ENCODE peak calls at places on chromosomes 2 and 18, in ten cellular contexts. M, A, R, C, L, K, N, J, Q and O are unnamed samples. For H3K4me1 and H3K36me3, the result is how much of the 10 kb centered on the place peaks cover.

GRCh38 chr18:61581578-61582204 is 248.5 kb downstream of the CDH20 start:
- DNase-seq in M (peak), A (peak), R (peak), C (peak), L (peak), K (peak), N (peak), J (peak), Q (peak), O (peak)

GRCh38 chr2:27506587-27506986 is 9.9 kb downstream of the GCKR start:
- DNase-seq in M (no peak), A (no peak), R (no peak), C (no peak), L (no peak), K (no peak), N (no peak), J (no peak), Q (no peak), O (no peak)

GRCh38 chr18:2212846-2213245 is 358.5 kb downstream of the METTL4 start:
- DNase-seq in M (no peak), A (no peak), R (no peak), C (no peak), L (no peak), K (no peak), N (no peak), J (no peak), Q (no peak), O (no peak)

GRCh38 chr18:53710080-53710479 is 514.4 kb downstream of the MBD2 start:
- DNase-seq in M (no peak), A (no peak), R (no peak), C (no peak), L (no peak), K (no peak), N (no peak), J (no peak), Q (no peak), O (no peak)

GRCh38 chr2:143877056-143877455 is 642.9 kb downstream of the ZEB2 start:
- DNase-seq in M (no peak), A (no peak), R (no peak), C (no peak), L (no peak), K (no peak), N (no peak), J (no peak), Q (no peak), O (no peak)

GRCh38 chr2:143429932-143430331 is 300.7 kb downstream of the ARHGAP15 start:
- DNase-seq in M (no peak), A (no peak), R (no peak), C (no peak), L (no peak), K (no peak), N (no peak), J (no peak), Q (no peak), O (no peak)

GRCh38 chr2:180952731-180953336 is 27.6 kb upstream of the UBE2E3 start:
- DNase-seq in M (no peak), A (no peak), R (no peak), C (no peak), L (no peak), K (no peak), N (no peak), J (no peak), Q (no peak), O (no peak)

GRCh38 chr18:32714571-32715148 is 58.2 kb downstream of the KLHL14 start:
- DNase-seq in M (peak), A (no peak), R (peak), C (no peak), L (peak), K (no peak), N (peak), J (no peak), Q (no peak), O (peak)

GRCh38 chr18:48889981-48890735 is 60.6 kb downstream of the SMAD7 start:
- DNase-seq in M (no peak), A (peak), R (no peak), C (no peak), L (no peak), K (no peak), N (no peak), J (peak), Q (no peak), O (no peak)

GRCh38 chr2:105138643-105139042 is 100.8 kb downstream of the MRPS9 start:
- DNase-seq in M (no peak), A (no peak), R (no peak), C (no peak), L (no peak), K (no peak), N (no peak), J (no peak), Q (no peak), O (no peak)

GRCh38 chr2:229414631-229415030 is 143.5 kb upstream of the PID1 start:
- DNase-seq in M (no peak), A (no peak), R (no peak), C (no peak), L (no peak), K (no peak), N (no peak), J (no peak), Q (no peak), O (no peak)

GRCh38 chr18:475202-475624 is 25.3 kb downstream of the COLEC12 start:
- DNase-seq in M (peak), A (no peak), R (no peak), C (no peak), L (no peak), K (no peak), N (no peak), J (peak), Q (no peak), O (peak)

GRCh38 chr2:60100034-60100433 is 453.4 kb downstream of the BCL11A start:
- DNase-seq in M (no peak), A (no peak), R (no peak), C (no peak), L (no peak), K (no peak), N (no peak), J (no peak), Q (no peak), O (no peak)

GRCh38 chr2:40130251-40130994 is 321.5 kb downstream of the SLC8A1 start:
- DNase-seq in M (peak), A (no peak), R (no peak), C (no peak), L (no peak), K (no peak), N (peak), J (no peak), Q (no peak), O (no peak)

GRCh38 chr2:161030260-161031063 is 129.8 kb upstream of the TANK start:
- DNase-seq in M (no peak), A (no peak), R (peak), C (no peak), L (no peak), K (no peak), N (peak), J (peak), Q (no peak), O (no peak)

GRCh38 chr2:214695789-214696188 is 113.7 kb downstream of the BARD1 start:
- DNase-seq in M (no peak), A (no peak), R (no peak), C (no peak), L (no peak), K (no peak), N (no peak), J (no peak), Q (no peak), O (no peak)

GRCh38 chr2:64274399-64275173 is 130.4 kb upstream of the PELI1 start:
- DNase-seq in M (no peak), A (no peak), R (no peak), C (no peak), L (no peak), K (no peak), N (no peak), J (no peak), Q (no peak), O (no peak)

GRCh38 chr2:55056024-55056521 is 5.8 kb upstream of the RTN4 start:
- DNase-seq in M (no peak), A (no peak), R (no peak), C (no peak), L (peak), K (no peak), N (no peak), J (no peak), Q (no peak), O (no peak)

GRCh38 chr2:61404438-61404837 is 66.4 kb downstream of the USP34 start:
- DNase-seq in M (peak), A (no peak), R (no peak), C (no peak), L (no peak), K (no peak), N (no peak), J (no peak), Q (no peak), O (no peak)

GRCh38 chr2:85167479-85167878 is 34.3 kb downstream of the TCF7L1 start:
- DNase-seq in M (no peak), A (no peak), R (no peak), C (no peak), L (no peak), K (no peak), N (no peak), J (no peak), Q (no peak), O (no peak)

GRCh38 chr2:74405994-74406583 is 15.3 kb downstream of the C2orf81 start:
- DNase-seq in M (no peak), A (no peak), R (no peak), C (no peak), L (no peak), K (no peak), N (no peak), J (no peak), Q (no peak), O (no peak)

GRCh38 chr2:105517814-105518705 is 119.2 kb upstream of the FHL2 start:
- DNase-seq in M (no peak), A (peak), R (peak), C (no peak), L (peak), K (peak), N (no peak), J (peak), Q (no peak), O (no peak)

GRCh38 chr2:1841461-1841860 is 97.1 kb upstream of the PXDN start:
- DNase-seq in M (no peak), A (no peak), R (no peak), C (no peak), L (no peak), K (no peak), N (no peak), J (no peak), Q (no peak), O (no peak)

GRCh38 chr2:232229296-232229916 is 149.1 kb upstream of the ALPP start:
- DNase-seq in M (no peak), A (no peak), R (peak), C (no peak), L (no peak), K (no peak), N (peak), J (no peak), Q (no peak), O (no peak)

GRCh38 chr2:177165731-177166711 is 46.6 kb upstream of the HNRNPA3 start:
- DNase-seq in M (no peak), A (no peak), R (no peak), C (no peak), L (peak), K (no peak), N (peak), J (no peak), Q (no peak), O (no peak)

GRCh38 chr2:104521247-104521646 is 332.7 kb upstream of the POU3F3 start:
- DNase-seq in M (peak), A (no peak), R (no peak), C (no peak), L (no peak), K (no peak), N (no peak), J (no peak), Q (no peak), O (peak)

GRCh38 chr2:240920783-240921231 is 14.7 kb downstream of the CROCC2 start:
- DNase-seq in M (no peak), A (peak), R (no peak), C (peak), L (peak), K (peak), N (peak), J (peak), Q (no peak), O (no peak)

GRCh38 chr2:172430671-172431070 is 3.3 kb downstream of the ITGA6 start:
- DNase-seq in M (no peak), A (no peak), R (no peak), C (no peak), L (no peak), K (no peak), N (peak), J (no peak), Q (no peak), O (no peak)

GRCh38 chr2:64812298-64812697 is 158.6 kb upstream of the SERTAD2 start:
- DNase-seq in M (no peak), A (no peak), R (no peak), C (no peak), L (no peak), K (no peak), N (no peak), J (no peak), Q (no peak), O (no peak)

GRCh38 chr2:136010126-136010525 is 24.7 kb upstream of the DARS1 start:
- DNase-seq in M (no peak), A (no peak), R (no peak), C (no peak), L (no peak), K (no peak), N (no peak), J (no peak), Q (no peak), O (no peak)

GRCh38 chr2:85248741-85249524 is 78.9 kb downstream of the TGOLN2 start:
- DNase-seq in M (no peak), A (no peak), R (no peak), C (no peak), L (no peak), K (no peak), N (peak), J (no peak), Q (no peak), O (no peak)

GRCh38 chr2:235005603-235006259 is 53.9 kb downstream of the SH3BP4 start:
- DNase-seq in M (peak), A (peak), R (peak), C (no peak), L (no peak), K (no peak), N (peak), J (no peak), Q (no peak), O (peak)

GRCh38 chr2:191126386-191126785 is 24.4 kb downstream of the STAT4 start:
- DNase-seq in M (no peak), A (no peak), R (no peak), C (no peak), L (no peak), K (no peak), N (no peak), J (no peak), Q (peak), O (no peak)

GRCh38 chr2:172813314-172813888 is 77.8 kb downstream of the RAPGEF4 start:
- DNase-seq in M (peak), A (no peak), R (no peak), C (no peak), L (no peak), K (no peak), N (peak), J (no peak), Q (no peak), O (no peak)

GRCh38 chr2:40412456-40412855 is 39.4 kb downstream of the SLC8A1 start:
- DNase-seq in M (no peak), A (no peak), R (no peak), C (no peak), L (no peak), K (no peak), N (no peak), J (no peak), Q (no peak), O (no peak)

DNA sequence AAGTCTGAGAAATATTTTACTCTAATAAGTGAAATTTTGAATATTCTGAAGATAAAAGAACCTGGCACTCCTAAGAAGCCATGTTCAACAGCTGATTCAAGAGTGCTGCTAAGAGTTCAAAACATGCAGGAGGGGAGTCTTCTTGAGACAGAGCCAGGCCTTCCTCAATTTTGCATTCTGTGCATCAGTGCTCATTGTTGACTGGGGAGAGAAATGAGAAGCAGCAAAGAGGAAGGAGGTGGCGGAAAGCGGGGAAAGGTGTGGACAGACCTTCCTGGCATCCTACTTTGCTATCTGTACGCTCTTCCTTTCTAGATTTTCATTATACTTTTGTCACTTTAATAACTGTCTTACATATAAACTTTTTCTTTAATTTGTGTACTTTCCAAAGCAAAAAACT is 29.7 kb upstream of the TXNDC2 start:
- DNase-seq in M (no peak), A (no peak), R (no peak), C (no peak), L (no peak), K (no peak), N (no peak), J (no peak), Q (no peak), O (no peak)
- H3K27ac ChIP-seq in M (no peak), A (peak), R (peak), C (peak), L (peak), K (peak), N (peak), J (peak), Q (no peak), O (no peak)

DNA sequence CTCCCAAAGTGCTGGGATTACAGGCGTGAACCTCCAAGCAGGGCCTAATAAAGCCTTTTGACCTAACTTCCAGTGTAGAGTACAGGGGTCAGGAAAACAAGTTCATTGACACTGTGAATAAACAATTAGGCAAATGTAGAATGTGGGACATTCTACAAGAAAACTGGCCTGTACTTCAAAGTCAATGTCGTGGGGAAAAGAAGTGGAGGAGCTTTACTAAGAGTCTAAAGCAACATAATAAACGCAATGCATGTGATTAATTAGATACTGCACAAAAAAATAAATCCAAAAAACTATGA is 3.6 kb upstream of the RRM2 start:
- DNase-seq in M (no peak), A (no peak), R (no peak), C (no peak), L (no peak), K (no peak), N (no peak), J (no peak), Q (no peak), O (no peak)
- H3K4me1 ChIP-seq in M (under half), A (under half), R (under half), C (under half), L (under half), K (under half), N (under half), J (under half), Q (under half), O (under half)

GRCh38 chr2:200416878-200417277 is 93.0 kb downstream of the KCTD18 start:
- DNase-seq in M (no peak), A (no peak), R (no peak), C (no peak), L (no peak), K (no peak), N (no peak), J (no peak), Q (no peak), O (no peak)
- H3K36me3 ChIP-seq in M (under half), A (under half), R (under half), C (under half), L (under half), K (under half), N (under half), J (half or more), Q (under half), O (under half)

GRCh38 chr2:110716959-110717645 is 15.3 kb upstream of the ACOXL start:
- DNase-seq in M (no peak), A (no peak), R (no peak), C (no peak), L (peak), K (no peak), N (no peak), J (no peak), Q (no peak), O (no peak)
- H3K27ac ChIP-seq in M (no peak), A (no peak), R (no peak), C (no peak), L (no peak), K (no peak), N (no peak), J (no peak), Q (no peak), O (no peak)

DNA sequence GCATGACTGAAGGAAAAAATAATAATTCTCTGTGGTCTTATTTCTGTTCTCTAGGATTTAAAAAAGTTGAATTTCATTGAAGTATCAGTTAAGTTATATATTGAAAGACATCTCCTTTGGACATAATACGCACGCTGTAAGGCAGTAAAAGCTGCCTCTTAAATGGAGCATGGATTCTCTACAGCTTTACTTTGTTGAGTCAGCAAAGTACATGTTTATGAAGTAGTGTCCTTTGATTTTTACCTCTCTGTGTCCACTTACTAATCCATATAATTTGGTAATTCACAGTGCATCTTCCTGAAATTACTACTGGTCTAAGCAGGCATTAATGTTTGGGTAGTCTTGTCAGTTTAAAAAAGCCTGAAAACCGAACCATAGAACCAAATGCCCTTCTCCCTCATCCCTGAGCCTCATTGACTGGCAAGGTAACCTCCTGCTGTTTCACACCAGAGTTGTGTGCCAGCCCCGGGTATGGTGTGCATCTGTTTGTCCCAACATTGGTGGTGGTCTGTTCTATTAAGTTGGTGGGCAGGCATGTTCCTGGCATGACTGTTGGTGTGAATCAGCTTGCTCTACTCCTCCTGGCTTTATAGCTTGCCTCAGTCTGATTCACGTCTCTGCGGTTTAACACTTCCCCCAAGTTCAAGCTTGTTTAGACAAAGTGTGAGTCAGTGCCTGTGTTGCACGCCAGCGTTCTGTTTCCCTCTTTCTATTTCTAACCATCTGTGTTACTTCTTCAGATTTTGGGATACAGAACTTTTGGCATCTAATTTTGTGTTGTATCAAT is 71.0 kb upstream of the ITM2C start:
- DNase-seq in M (no peak), A (peak), R (peak), C (peak), L (peak), K (no peak), N (peak), J (peak), Q (peak), O (no peak)
- H3K4me1 ChIP-seq in M (under half), A (under half), R (under half), C (under half), L (under half), K (half or more), N (under half), J (under half), Q (half or more), O (under half)

GRCh38 chr2:179528576-179529069 is 264.0 kb upstream of the SESTD1 start:
- DNase-seq in M (no peak), A (no peak), R (no peak), C (no peak), L (no peak), K (no peak), N (no peak), J (no peak), Q (no peak), O (no peak)

GRCh38 chr2:179521944-179522343 is 257.3 kb upstream of the SESTD1 start:
- DNase-seq in M (no peak), A (no peak), R (no peak), C (no peak), L (no peak), K (no peak), N (no peak), J (no peak), Q (no peak), O (no peak)

GRCh38 chr2:179525340-179525739 is 260.7 kb upstream of the SESTD1 start:
- DNase-seq in M (no peak), A (no peak), R (no peak), C (no peak), L (no peak), K (no peak), N (no peak), J (no peak), Q (no peak), O (no peak)

DNA sequence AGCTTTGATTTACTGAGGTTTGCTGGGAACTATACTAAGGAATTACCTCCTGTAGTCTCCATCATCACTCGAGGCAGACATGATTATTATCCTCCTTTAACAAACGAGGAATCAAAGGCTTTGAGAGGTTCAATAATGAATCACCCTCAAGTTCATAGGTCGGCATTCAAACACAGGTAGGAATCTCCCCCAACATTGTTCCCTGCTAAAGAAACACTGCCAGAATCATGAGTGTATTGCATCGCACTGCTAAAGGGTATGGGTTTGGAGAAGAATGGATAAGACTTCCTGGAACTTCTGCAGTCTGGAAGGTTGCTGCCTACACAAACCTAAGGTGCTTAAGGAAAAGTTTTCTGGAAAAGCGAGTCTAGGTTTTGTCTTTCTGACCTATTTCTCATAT is 260.3 kb upstream of the SESTD1 start:
- DNase-seq in M (no peak), A (no peak), R (no peak), C (no peak), L (no peak), K (no peak), N (no peak), J (no peak), Q (no peak), O (no peak)
- H3K36me3 ChIP-seq in M (under half), A (under half), R (under half), C (under half), L (under half), K (under half), N (under half), J (under half), Q (under half), O (under half)